ENCODE peak calls at places on chromosomes 3 and 15, in eight cellular contexts. D, L, W, J, X, E, B and O are unnamed samples.

GRCh38 chr3:130900959-130901358 is 7.1 kb downstream of the ATP2C1 start:
- DNase-seq in W (no peak), B (no peak), E (no peak), X (no peak), D (no peak), L (no peak), J (no peak), O (no peak)

GRCh38 chr15:31843426-31844055 is 186.8 kb upstream of the CHRNA7 start:
- DNase-seq in D (no peak), J (no peak), X (no peak), B (no peak), L (no peak), W (no peak), E (no peak), O (no peak)

GRCh38 chr3:44993471-44994205 is 17.6 kb downstream of the EXOSC7 start:
- DNase-seq in L (no peak), X (no peak), E (no peak), B (no peak), D (no peak), J (no peak), W (no peak), O (no peak)

GRCh38 chr15:100779331-100780207 is 100.1 kb upstream of the ALDH1A3 start:
- DNase-seq in L (no peak), E (no peak), W (no peak), B (no peak), X (no peak), J (peak), D (no peak), O (peak)

GRCh38 chr3:38575279-38575843 is 74.1 kb downstream of the SCN5A start:
- DNase-seq in L (no peak), X (peak), D (no peak), B (no peak), W (no peak), E (no peak), J (no peak), O (peak)

GRCh38 chr3:195761503-195762248 is 40.9 kb downstream of the MUC20 start:
- DNase-seq in L (no peak), B (no peak), W (no peak), D (no peak), X (no peak), E (no peak), J (no peak), O (no peak)

GRCh38 chr3:62632510-62633294 is 242.5 kb downstream of the CADPS start:
- DNase-seq in L (no peak), E (no peak), J (peak), X (no peak), W (no peak), B (no peak), D (no peak), O (no peak)

GRCh38 chr3:187945374-187945773 is 200.1 kb upstream of the BCL6 start:
- DNase-seq in D (no peak), B (no peak), J (no peak), L (no peak), W (no peak), E (no peak), X (no peak), O (no peak)

GRCh38 chr3:112650472-112650871 is 9.5 kb upstream of the CCDC80 start:
- DNase-seq in W (no peak), E (no peak), J (no peak), X (no peak), L (no peak), B (no peak), D (no peak), O (no peak)

GRCh38 chr3:130093741-130094391 is 12.2 kb downstream of the ALG1L2 start:
- DNase-seq in L (no peak), E (no peak), J (peak), W (no peak), D (no peak), B (no peak), X (peak), O (peak)

GRCh38 chr3:72347819-72348319 is 500.4 kb downstream of the SHQ1 start:
- DNase-seq in B (no peak), J (peak), D (peak), W (peak), E (no peak), L (peak), X (peak), O (peak)

GRCh38 chr3:150759947-150760346 is 3.0 kb downstream of the SIAH2 start:
- DNase-seq in X (no peak), W (no peak), J (no peak), L (no peak), B (no peak), D (no peak), E (no peak), O (no peak)

GRCh38 chr3:47324278-47324865 is 41.6 kb downstream of the KLHL18 start:
- DNase-seq in X (peak), E (peak), J (peak), D (peak), B (peak), W (no peak), L (peak), O (peak)

GRCh38 chr15:65416845-65417416 is 5.8 kb downstream of the IGDCC4 start:
- DNase-seq in B (peak), E (no peak), L (peak), X (no peak), D (no peak), W (peak), J (peak), O (no peak)

GRCh38 chr15:98226578-98226977 is 266.1 kb downstream of the ARRDC4 start:
- DNase-seq in B (no peak), L (no peak), E (no peak), X (no peak), W (no peak), J (no peak), D (no peak), O (no peak)

GRCh38 chr3:179067839-179068238 is 3.8 kb downstream of the ZMAT3 start:
- DNase-seq in J (no peak), D (no peak), L (no peak), E (no peak), B (no peak), X (no peak), W (no peak), O (no peak)

GRCh38 chr3:29280675-29281264 is at the start of gene RBMS3:
- DNase-seq in W (peak), D (peak), B (peak), X (peak), E (no peak), J (peak), L (peak), O (peak)

GRCh38 chr3:127452321-127452821 is 138.2 kb downstream of the TPRA1 start:
- DNase-seq in L (no peak), D (no peak), B (no peak), W (no peak), E (no peak), J (peak), X (no peak), O (peak)

GRCh38 chr3:45258317-45258716 is 32.2 kb upstream of the TMEM158 start:
- DNase-seq in D (no peak), B (no peak), E (no peak), J (no peak), W (no peak), L (no peak), X (no peak), O (no peak)

GRCh38 chr3:100040846-100041245 is 73.5 kb downstream of the FILIP1L start:
- DNase-seq in B (no peak), E (no peak), X (no peak), D (no peak), L (no peak), J (no peak), W (no peak), O (no peak)

GRCh38 chr3:100042577-100042981 is 71.7 kb downstream of the FILIP1L start:
- DNase-seq in L (no peak), E (no peak), D (no peak), X (no peak), W (no peak), J (no peak), B (no peak), O (no peak)

GRCh38 chr3:100040446-100040845 is 73.9 kb downstream of the FILIP1L start:
- DNase-seq in J (no peak), D (no peak), L (no peak), W (no peak), X (no peak), B (no peak), E (no peak), O (no peak)

GRCh38 chr3:100042144-100042543 is 72.2 kb downstream of the FILIP1L start:
- DNase-seq in X (no peak), D (no peak), J (no peak), L (no peak), W (no peak), B (no peak), E (no peak), O (no peak)

DNA sequence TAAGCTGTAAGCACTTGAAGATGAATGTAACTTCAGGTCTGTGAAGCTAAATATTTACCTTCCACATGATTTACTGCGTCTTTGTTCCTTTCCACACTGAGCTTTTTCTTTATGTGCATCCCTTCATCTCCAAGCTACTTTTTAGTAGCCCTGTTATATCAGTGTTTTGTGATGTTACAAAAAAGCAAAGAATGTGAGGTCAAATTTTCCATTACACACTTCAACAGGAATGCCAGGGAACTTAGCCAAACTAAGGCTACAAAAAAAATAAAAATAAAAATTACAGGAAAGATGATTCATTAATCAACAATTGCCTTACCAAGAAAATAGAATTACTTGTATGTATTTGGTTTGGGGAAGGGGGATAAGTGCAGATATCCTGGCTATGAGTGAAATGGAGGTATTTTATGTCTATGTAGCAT is 73.0 kb downstream of the FILIP1L start:
- DNase-seq in L (no peak), B (peak), D (no peak), X (no peak), W (no peak), J (no peak), E (no peak), O (no peak)
- H3K27ac ChIP-seq in L (no peak), B (no peak), D (peak), X (peak), W (peak), J (no peak), E (no peak), O (peak)

GRCh38 chr15:96330064-96330449 is 443 bp upstream of the NR2F2 start:
- DNase-seq in J (no peak), L (peak), W (no peak), E (no peak), B (peak), X (peak), D (no peak), O (no peak)
- H3K4me3 ChIP-seq in J (peak), L (peak), W (peak), E (no peak), B (peak), X (peak), D (peak), O (no peak)

GRCh38 chr3:153614563-153614962 is 452.5 kb downstream of the RAP2B start:
- DNase-seq in X (no peak), D (no peak), B (peak), E (no peak), L (no peak), J (no peak), W (no peak), O (no peak)

GRCh38 chr3:153615863-153616262 is 453.8 kb downstream of the RAP2B start:
- DNase-seq in X (no peak), E (no peak), D (no peak), L (no peak), J (no peak), B (no peak), W (no peak), O (no peak)

DNA sequence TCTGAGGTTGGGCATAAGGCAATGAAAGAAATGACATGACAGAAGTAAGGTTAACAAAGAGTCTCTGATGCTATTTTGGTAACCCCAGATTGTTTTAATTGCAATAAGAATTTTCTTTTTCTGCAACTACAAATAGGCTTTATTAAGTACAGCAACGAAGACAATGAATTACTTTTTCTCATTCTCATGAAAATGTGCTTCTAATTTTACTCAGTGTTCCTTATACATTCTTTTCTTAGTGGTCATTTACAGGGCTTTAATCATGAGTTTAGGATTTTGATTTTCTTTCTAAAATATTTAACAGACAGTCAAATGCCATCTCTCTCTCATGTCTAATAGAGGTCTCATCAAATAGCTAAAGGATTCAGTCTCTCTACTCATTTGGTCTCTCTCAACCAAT is 452.1 kb downstream of the RAP2B start:
- DNase-seq in D (no peak), E (no peak), B (no peak), W (no peak), X (no peak), L (no peak), J (no peak), O (no peak)
- H3K27ac ChIP-seq in D (no peak), E (no peak), B (no peak), W (no peak), X (no peak), L (no peak), J (no peak), O (no peak)

GRCh38 chr3:139466369-139466768 is 9.9 kb downstream of the RBP2 start:
- DNase-seq in L (peak), D (no peak), W (no peak), J (no peak), X (no peak), E (no peak), B (no peak), O (no peak)
- H3K4me3 ChIP-seq in L (no peak), D (no peak), W (no peak), J (no peak), X (no peak), E (no peak), B (no peak), O (no peak)

DNA sequence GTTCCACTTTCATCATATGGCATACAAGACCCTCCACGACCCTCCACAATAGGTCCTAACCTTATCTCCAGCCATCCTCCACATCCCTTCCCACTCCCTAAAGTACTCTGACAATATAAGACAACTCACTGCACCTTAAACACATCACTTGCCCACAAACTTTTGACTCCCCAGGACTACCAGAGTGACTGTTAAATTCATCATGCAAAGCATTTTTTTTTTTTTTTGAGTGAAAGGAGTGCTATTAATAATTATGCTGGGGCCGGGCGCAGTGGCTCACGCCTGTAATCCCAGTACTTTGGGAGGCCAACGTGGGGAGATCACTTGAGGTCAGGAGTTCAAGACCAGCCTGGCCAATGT is 55.8 kb downstream of the OSBPL10 start:
- DNase-seq in E (no peak), J (no peak), D (no peak), W (no peak), L (no peak), B (no peak), X (no peak), O (no peak)
- H3K27ac ChIP-seq in E (no peak), J (no peak), D (no peak), W (no peak), L (no peak), B (no peak), X (no peak), O (no peak)

GRCh38 chr15:51828621-51829359 is 663 bp upstream of the TMOD3 start:
- DNase-seq in J (no peak), E (no peak), L (no peak), W (no peak), D (no peak), B (no peak), X (no peak), O (no peak)
- H3K4me3 ChIP-seq in J (no peak), E (no peak), L (no peak), W (peak), D (peak), B (no peak), X (peak), O (no peak)

GRCh38 chr15:75095594-75095993 is 72.2 kb downstream of the PPCDC start:
- DNase-seq in E (no peak), L (no peak), D (no peak), X (no peak), B (no peak), J (no peak), W (no peak), O (no peak)

GRCh38 chr15:75091814-75092213 is 68.4 kb downstream of the PPCDC start:
- DNase-seq in E (no peak), B (no peak), L (no peak), W (no peak), D (no peak), J (no peak), X (no peak), O (no peak)

GRCh38 chr15:75089781-75090734 is 66.7 kb downstream of the PPCDC start:
- DNase-seq in B (no peak), W (peak), E (no peak), X (no peak), J (no peak), D (no peak), L (peak), O (no peak)
- H3K27ac ChIP-seq in B (no peak), W (peak), E (no peak), X (no peak), J (no peak), D (no peak), L (peak), O (no peak)